ENCODE peak calls at places on chromosome 4, in eight cellular contexts. Y, H, F, I, Q, M, R and B are unnamed samples.

GRCh38 chr4:7425171-7425570 is 9.6 kb downstream of the PSAPL1 start:
- DNase-seq in Y (no peak), H (no peak), F (no peak), I (no peak), Q (peak; percentile 3), M (no peak), R (no peak), B (no peak)

GRCh38 chr4:76373919-76374552 is 46.9 kb downstream of the CCDC158 start:
- DNase-seq in Y (no peak), H (no peak), F (no peak), I (no peak), Q (no peak), M (peak; percentile 17), R (no peak), B (no peak)

GRCh38 chr4:125401784-125402183 is 87.0 kb downstream of the FAT4 start:
- DNase-seq in Y (no peak), H (no peak), F (no peak), I (no peak), Q (no peak), M (no peak), R (no peak), B (no peak)

GRCh38 chr4:36051634-36052033 is 192.7 kb downstream of the ARAP2 start:
- DNase-seq in Y (no peak), H (no peak), F (no peak), I (no peak), Q (no peak), M (no peak), R (no peak), B (no peak)

GRCh38 chr4:145034727-145035211 is 63.2 kb downstream of the ANAPC10 start:
- DNase-seq in Y (no peak), H (no peak), F (no peak), I (no peak), Q (no peak), M (peak; percentile 89), R (peak; percentile 18), B (peak; percentile 20)

GRCh38 chr4:186240452-186240847 is 13.1 kb downstream of the KLKB1 start:
- DNase-seq in Y (no peak), H (no peak), F (no peak), I (no peak), Q (no peak), M (no peak), R (no peak), B (no peak)

GRCh38 chr4:118765399-118765798 is 70.5 kb downstream of the SEC24D start:
- DNase-seq in Y (peak; percentile 57), H (no peak), F (no peak), I (peak; percentile 99), Q (no peak), M (peak; percentile 97), R (peak; percentile 95), B (peak; percentile 98)

GRCh38 chr4:13990596-13991589 is 363.4 kb upstream of the BOD1L1 start:
- DNase-seq in Y (no peak), H (no peak), F (no peak), I (no peak), Q (no peak), M (no peak), R (no peak), B (no peak)

GRCh38 chr4:45971108-45971507 is 152.7 kb downstream of the GABRG1 start:
- DNase-seq in Y (no peak), H (no peak), F (no peak), I (no peak), Q (no peak), M (no peak), R (no peak), B (no peak)

GRCh38 chr4:182297659-182298058 is 54.5 kb downstream of the TENM3 start:
- DNase-seq in Y (no peak), H (no peak), F (no peak), I (no peak), Q (no peak), M (peak; percentile 58), R (no peak), B (no peak)

GRCh38 chr4:665381-665750 is 8.7 kb downstream of the ATP5ME start:
- DNase-seq in Y (no peak), H (no peak), F (no peak), I (no peak), Q (no peak), M (no peak), R (no peak), B (no peak)

GRCh38 chr4:183471960-183472708 is 27.7 kb downstream of the CDKN2AIP start:
- DNase-seq in Y (peak; percentile 80), H (peak; percentile 1), F (peak; percentile 78), I (peak; percentile 35), Q (peak; percentile 84), M (peak; percentile 74), R (peak; percentile 43), B (peak; percentile 19)

GRCh38 chr4:45100936-45101818 is 374.8 kb upstream of the GNPDA2 start:
- DNase-seq in Y (no peak), H (no peak), F (no peak), I (no peak), Q (no peak), M (peak; percentile 68), R (no peak), B (no peak)

GRCh38 chr4:67933038-67933437 is 30.3 kb downstream of the TMPRSS11A start:
- DNase-seq in Y (no peak), H (no peak), F (no peak), I (no peak), Q (no peak), M (no peak), R (no peak), B (no peak)

GRCh38 chr4:80321341-80321740 is 14.2 kb upstream of the CFAP299 start:
- DNase-seq in Y (no peak), H (no peak), F (no peak), I (no peak), Q (no peak), M (no peak), R (no peak), B (no peak)

GRCh38 chr4:95061220-95061619 is 303.5 kb downstream of the BMPR1B start:
- DNase-seq in Y (no peak), H (no peak), F (no peak), I (no peak), Q (no peak), M (peak; percentile 42), R (no peak), B (no peak)

GRCh38 chr4:83082777-83083176 is 31.8 kb downstream of the PLAC8 start:
- DNase-seq in Y (no peak), H (no peak), F (no peak), I (no peak), Q (no peak), M (peak; percentile 12), R (no peak), B (no peak)

DNA sequence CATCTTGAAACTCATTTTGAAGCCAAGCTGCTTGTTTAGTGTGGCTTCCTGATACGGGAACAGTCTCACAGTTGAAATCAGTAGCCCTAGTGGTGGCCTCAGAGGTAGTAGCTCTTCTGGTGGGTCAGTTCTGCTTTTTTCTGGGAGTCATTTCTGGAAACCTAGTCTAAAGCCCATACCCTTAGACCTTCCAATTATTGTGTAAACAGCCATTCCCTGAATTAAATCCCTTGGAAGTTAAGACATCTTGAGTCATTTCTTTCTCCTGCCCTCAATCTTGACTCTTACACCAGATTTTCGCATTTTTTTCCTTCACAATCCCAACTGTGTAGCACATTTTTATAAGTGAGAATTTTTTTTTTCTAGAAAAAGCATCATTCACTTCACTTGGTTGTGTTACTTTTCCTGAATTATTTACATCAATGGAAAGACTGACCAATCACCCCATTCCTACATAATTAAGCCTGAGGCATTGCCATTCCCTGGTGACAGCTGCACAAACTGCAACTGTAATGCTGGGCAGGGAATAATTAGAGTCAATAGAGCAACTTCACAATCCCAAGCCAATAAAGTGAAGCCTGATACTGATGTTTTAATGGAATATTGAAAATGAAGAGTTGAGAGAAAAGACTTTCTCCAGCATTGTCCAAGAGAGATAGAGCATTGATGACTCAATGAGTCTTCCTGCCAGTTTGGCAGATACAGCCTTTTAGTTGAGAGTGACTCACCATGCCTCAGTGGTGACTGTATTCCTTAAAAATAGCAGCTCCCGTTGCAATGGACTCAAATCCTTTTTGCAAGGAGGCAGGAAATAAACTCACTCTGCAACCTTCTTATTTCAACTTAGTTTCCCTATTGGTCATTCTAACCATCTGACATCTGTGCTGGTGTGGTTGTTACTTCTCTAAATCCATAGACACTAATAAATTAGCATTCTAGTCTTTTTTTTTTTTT is 13.0 kb upstream of the SEPSECS start:
- DNase-seq in Y (peak; percentile 41), H (no peak), F (no peak), I (peak; percentile 96), Q (no peak), M (peak; percentile 98), R (peak; percentile 96), B (peak; percentile 81)
- TF ChIP-seq CTCF in Y (no peak), H (no peak), F (no peak), I (peak; percentile 7), Q (no peak), M (no peak), R (no peak), B (no peak)

DNA sequence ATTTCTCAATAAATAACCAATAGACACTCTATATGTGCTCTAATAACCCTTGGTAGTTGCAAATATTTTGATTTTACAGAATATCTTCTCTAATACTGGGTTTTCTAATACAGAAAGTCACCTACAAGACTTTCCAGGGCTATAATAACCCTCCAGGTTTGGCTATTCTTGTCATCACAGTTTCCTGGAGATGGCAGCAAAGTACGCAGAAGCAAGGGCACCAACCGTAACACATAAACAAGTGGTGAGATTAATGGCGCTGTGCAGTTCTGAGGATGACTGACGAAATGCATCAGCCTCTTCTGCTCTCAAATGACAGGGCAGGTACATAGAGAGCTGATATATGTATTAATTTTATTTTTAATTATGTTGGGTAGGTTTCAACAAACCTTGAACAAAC is 122.4 kb downstream of the C4orf33 start:
- DNase-seq in Y (no peak), H (no peak), F (no peak), I (no peak), Q (no peak), M (peak; percentile 48), R (no peak), B (no peak)
- TF ChIP-seq CTCF in Y (peak; percentile 30), H (no peak), F (no peak), I (no peak), Q (peak; percentile 55), M (peak; percentile 40), R (no peak), B (no peak)

GRCh38 chr4:148239406-148239805 is 202.8 kb downstream of the NR3C2 start:
- DNase-seq in Y (no peak), H (no peak), F (peak; percentile 27), I (no peak), Q (no peak), M (no peak), R (no peak), B (no peak)
- TF ChIP-seq CTCF in Y (no peak), H (no peak), F (no peak), I (no peak), Q (no peak), M (no peak), R (no peak), B (no peak)

DNA sequence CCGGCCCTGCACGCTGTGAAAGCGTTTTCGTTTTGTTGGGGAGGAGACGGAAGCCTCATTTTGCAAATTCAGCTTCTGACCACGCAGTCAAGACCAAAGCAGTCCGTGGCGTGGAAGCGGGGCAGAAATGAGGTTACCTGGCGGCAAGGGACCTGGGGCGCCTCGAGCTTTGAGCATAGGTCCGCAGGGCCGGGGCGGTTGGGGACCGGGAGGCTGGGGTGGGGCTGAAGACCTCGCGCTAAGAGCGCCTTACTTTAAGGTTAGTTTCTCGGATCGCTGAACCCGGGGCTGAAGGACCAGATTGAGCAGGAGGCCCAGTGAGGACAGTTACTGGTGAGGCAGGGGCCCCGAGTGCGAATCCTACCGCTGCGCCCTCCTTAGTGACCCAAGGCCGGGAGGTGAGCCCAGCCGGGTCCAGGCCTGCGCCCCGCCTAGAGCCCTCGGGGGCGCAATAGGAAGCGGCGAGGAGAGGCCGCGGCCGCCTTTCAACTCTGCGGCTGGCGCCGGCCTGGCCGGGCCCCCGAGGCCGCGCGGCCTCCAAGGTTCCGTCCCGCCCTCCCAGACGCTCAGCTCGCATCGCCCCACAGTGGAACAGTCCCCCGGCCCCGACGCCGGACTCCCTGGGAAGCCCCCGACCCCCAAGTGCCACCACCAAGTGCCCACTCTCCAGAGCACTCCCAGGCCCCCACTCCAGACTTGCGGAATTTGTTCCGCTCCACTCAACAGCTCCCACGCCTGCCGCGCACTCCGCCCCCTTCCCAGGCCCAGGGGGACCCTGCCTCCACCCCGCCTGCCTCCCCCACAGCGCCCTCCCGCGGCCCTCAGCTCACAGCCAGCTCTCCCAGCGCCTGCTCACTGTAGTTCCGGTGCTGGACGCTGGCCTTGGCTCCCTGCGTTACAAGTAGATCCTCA is 7.6 kb downstream of the MSX1 start:
- DNase-seq in Y (no peak), H (no peak), F (peak; percentile 41), I (no peak), Q (no peak), M (peak; percentile 58), R (no peak), B (peak; percentile 51)
- TF ChIP-seq CTCF in Y (peak; percentile 54), H (no peak), F (no peak), I (peak; percentile 13), Q (peak; percentile 27), M (peak; percentile 45), R (peak; percentile 16), B (peak; percentile 55)